ENCODE peak calls at places on chromosome 11, in four cellular contexts. I is endothelial cell; O is A549; N is naive thymus-derived CD8-positive, alpha-beta T cell. E is an unnamed sample.

GRCh38 chr11:29629281-29629680 is 387.5 kb downstream of the KCNA4 start:
- DNase-seq in I (no peak), O (no peak), N (no peak), E (no peak)

GRCh38 chr11:6321961-6322362 is 1.7 kb upstream of the CAVIN3 start:
- DNase-seq in I (no peak), O (no peak), N (no peak), E (no peak)

GRCh38 chr11:7098235-7098832 is 9.5 kb downstream of the RBMXL2 start:
- DNase-seq in I (peak; percentile 17), O (peak; percentile 35), N (peak; percentile 4), E (peak; percentile 65)

GRCh38 chr11:45045692-45046471 is 95.2 kb upstream of the TP53I11 start:
- DNase-seq in I (peak; percentile 30), O (peak; percentile 69), N (no peak), E (no peak)

GRCh38 chr11:10454902-10455631 is at the start of gene AMPD3:
- DNase-seq in I (peak; percentile 28), O (peak; percentile 84), N (no peak), E (no peak)

GRCh38 chr11:74784234-74784633 is 35.6 kb downstream of the RNF169 start:
- DNase-seq in I (no peak), O (no peak), N (no peak), E (no peak)

GRCh38 chr11:94623120-94623735 is 56.1 kb downstream of the PIWIL4 start:
- DNase-seq in I (peak; percentile 78), O (peak; percentile 60), N (peak; percentile 35), E (peak; percentile 66)

GRCh38 chr11:69249641-69250502 is 44.1 kb upstream of the MYEOV start:
- DNase-seq in I (no peak), O (no peak), N (no peak), E (no peak)

GRCh38 chr11:93648168-93648567 is 13.3 kb upstream of the CEP295 start:
- DNase-seq in I (no peak), O (no peak), N (no peak), E (peak; percentile 31)

GRCh38 chr11:45994421-45995341 is 72.2 kb downstream of the LARGE2 start:
- DNase-seq in I (no peak), O (no peak), N (no peak), E (no peak)

GRCh38 chr11:15229069-15229468 is 114.3 kb downstream of the INSC start:
- DNase-seq in I (no peak), O (no peak), N (no peak), E (no peak)

GRCh38 chr11:1053121-1053901 is 16.8 kb upstream of the MUC6 start:
- DNase-seq in I (no peak), O (no peak), N (no peak), E (peak; percentile 16)

GRCh38 chr11:73579641-73580434 is 18.1 kb downstream of the FAM168A start:
- DNase-seq in I (no peak), O (no peak), N (no peak), E (no peak)

GRCh38 chr11:64353101-64353738 is 5.7 kb upstream of the RPS6KA4 start:
- DNase-seq in I (no peak), O (no peak), N (no peak), E (no peak)

GRCh38 chr11:62880803-62881578 is at the start of gene SLC3A2:
- DNase-seq in I (peak; percentile 87), O (peak; percentile 86), N (peak; percentile 84), E (peak; percentile 84)

GRCh38 chr11:62600367-62601113 is 1.1 kb downstream of the MTA2 start:
- DNase-seq in I (no peak), O (no peak), N (no peak), E (no peak)

GRCh38 chr11:2401436-2401984 is 960 bp downstream of the TSSC4 start:
- DNase-seq in I (no peak), O (peak; percentile 31), N (no peak), E (no peak)

GRCh38 chr11:19938051-19938856 is 222.0 kb downstream of the DBX1 start:
- DNase-seq in I (peak; percentile 68), O (peak; percentile 69), N (peak; percentile 10), E (peak; percentile 60)

GRCh38 chr11:113675003-113675471 is 31.1 kb downstream of the TMPRSS5 start:
- DNase-seq in I (no peak), O (no peak), N (no peak), E (no peak)

GRCh38 chr11:9179141-9179540 is 86.0 kb downstream of the DENND5A start:
- DNase-seq in I (no peak), O (no peak), N (no peak), E (no peak)

GRCh38 chr11:8258771-8259170 is 4.9 kb downstream of the LMO1 start:
- DNase-seq in I (no peak), O (no peak), N (no peak), E (no peak)

GRCh38 chr11:132278801-132279574 is 908.6 kb downstream of the NTM start:
- DNase-seq in I (peak; percentile 12), O (no peak), N (no peak), E (no peak)

GRCh38 chr11:112525844-112526590 is 265.4 kb upstream of the PLET1 start:
- DNase-seq in I (no peak), O (no peak), N (no peak), E (no peak)

GRCh38 chr11:46361283-46362145 is 14.3 kb downstream of the DGKZ start:
- DNase-seq in I (no peak), O (no peak), N (peak; percentile 58), E (no peak)

GRCh38 chr11:131447268-131447667 is 76.9 kb downstream of the NTM start:
- DNase-seq in I (no peak), O (no peak), N (no peak), E (no peak)

GRCh38 chr11:134488512-134488911 is 76.5 kb upstream of the B3GAT1 start:
- DNase-seq in I (no peak), O (no peak), N (no peak), E (no peak)

GRCh38 chr11:59777104-59777503 is 21.9 kb downstream of the STX3 start:
- DNase-seq in I (no peak), O (no peak), N (no peak), E (no peak)